ENCODE peak calls at places on chromosomes 12 and 14, in ten cellular contexts. B is HuH-7.5, T is retina, C is A549, P is BE2C, A is aorta, V is fibroblast of villous mesenchyme, H is astrocyte of the cerebellum, E is fibroblast of lung, J is GM12864. U is an unnamed sample.

GRCh38 chr14:61188196-61188595 is 92.9 kb downstream of the TMEM30B start:
- DNase-seq in E (peak), H (no peak), T (peak), J (no peak), A (peak), V (no peak), C (peak), P (no peak), B (no peak), U (no peak)

GRCh38 chr12:22858849-22859569 is 234.0 kb downstream of the ETNK1 start:
- DNase-seq in T (no peak), J (no peak), A (no peak), B (no peak), H (peak), V (peak), P (no peak), E (peak), C (no peak), U (no peak)

GRCh38 chr14:91164676-91165075 is 50.8 kb downstream of the DGLUCY start:
- DNase-seq in A (no peak), H (no peak), B (no peak), J (no peak), C (no peak), E (no peak), V (no peak), T (no peak), P (no peak), U (no peak)

GRCh38 chr12:82326905-82327503 is 31.2 kb downstream of the CCDC59 start:
- DNase-seq in E (peak), C (peak), V (peak), B (no peak), T (no peak), J (no peak), A (no peak), P (no peak), H (peak), U (peak)

GRCh38 chr12:53676715-53677611 is 1.1 kb upstream of the ATP5MC2 start:
- DNase-seq in C (no peak), V (peak), J (no peak), A (peak), E (peak), T (peak), B (peak), P (no peak), H (no peak), U (no peak)

GRCh38 chr12:75120202-75120774 is 89.4 kb downstream of the KCNC2 start:
- DNase-seq in T (no peak), H (peak), E (peak), B (no peak), V (peak), P (no peak), A (no peak), C (no peak), J (no peak), U (no peak)

GRCh38 chr12:102169922-102170698 is 27.5 kb downstream of the PMCH start:
- DNase-seq in B (peak), P (peak), A (no peak), T (no peak), J (no peak), E (peak), C (peak), V (peak), H (peak), U (peak)

GRCh38 chr12:5494343-5494742 is 62.4 kb downstream of the NTF3 start:
- DNase-seq in J (no peak), T (no peak), B (no peak), P (no peak), H (no peak), E (no peak), V (no peak), A (no peak), C (no peak), U (no peak)

GRCh38 chr14:76696791-76697190 is 64.5 kb upstream of the VASH1 start:
- DNase-seq in J (no peak), H (no peak), C (no peak), T (no peak), E (no peak), B (no peak), V (no peak), P (no peak), A (no peak), U (no peak)

GRCh38 chr12:112807452-112807851 is 15.9 kb downstream of the RPH3A start:
- DNase-seq in V (no peak), C (peak), T (no peak), E (no peak), B (no peak), P (no peak), A (no peak), H (no peak), J (no peak), U (no peak)